ENCODE peak calls at places on chromosomes 4 and X, in six cellular contexts. One of them, this sample, is unnamed. For H3K36me3, the result is how much of the 10 kb centered on the place peaks cover.

GRCh38 chrX:123138473-123138872 is 45.6 kb upstream of the GRIA3 start:
- DNase-seq in IMR-90: no peak
- DNase-seq in cardiac muscle cell: no peak
- DNase-seq in OCI-LY7: no peak
- DNase-seq in heart left ventricle: no peak
- DNase-seq in MM.1S: no peak
- DNase-seq in this sample: no peak

GRCh38 chrX:69095260-69095659 is 70.0 kb downstream of the PJA1 start:
- DNase-seq in OCI-LY7: no peak
- DNase-seq in MM.1S: no peak
- DNase-seq in cardiac muscle cell: peak
- DNase-seq in IMR-90: no peak
- DNase-seq in heart left ventricle: no peak
- DNase-seq in this sample: no peak

GRCh38 chr4:116636917-116637316 is 448.5 kb downstream of the TRAM1L1 start:
- DNase-seq in heart left ventricle: no peak
- DNase-seq in cardiac muscle cell: no peak
- DNase-seq in IMR-90: no peak
- DNase-seq in OCI-LY7: peak
- DNase-seq in MM.1S: peak
- DNase-seq in this sample: no peak

GRCh38 chr4:57074753-57075152 is 35.4 kb downstream of the IGFBP7 start:
- DNase-seq in OCI-LY7: no peak
- DNase-seq in cardiac muscle cell: no peak
- DNase-seq in IMR-90: peak
- DNase-seq in MM.1S: no peak
- DNase-seq in heart left ventricle: no peak
- DNase-seq in this sample: no peak

GRCh38 chrX:27840881-27841280 is 33.1 kb downstream of the MAGEB10 start:
- DNase-seq in OCI-LY7: no peak
- DNase-seq in IMR-90: no peak
- DNase-seq in cardiac muscle cell: no peak
- DNase-seq in MM.1S: no peak
- DNase-seq in heart left ventricle: no peak
- DNase-seq in this sample: no peak

GRCh38 chr4:57102050-57102564 is 8.1 kb downstream of the IGFBP7 start:
- DNase-seq in cardiac muscle cell: peak
- DNase-seq in MM.1S: no peak
- DNase-seq in IMR-90: peak
- DNase-seq in heart left ventricle: peak
- DNase-seq in OCI-LY7: no peak
- DNase-seq in this sample: peak

GRCh38 chrX:139875831-139876230 is 57.0 kb downstream of the ATP11C start:
- DNase-seq in heart left ventricle: no peak
- DNase-seq in OCI-LY7: no peak
- DNase-seq in cardiac muscle cell: no peak
- DNase-seq in IMR-90: no peak
- DNase-seq in MM.1S: no peak
- DNase-seq in this sample: no peak

GRCh38 chrX:51836823-51837222 is 56.6 kb upstream of the MAGED1 start:
- DNase-seq in MM.1S: no peak
- DNase-seq in heart left ventricle: no peak
- DNase-seq in cardiac muscle cell: no peak
- DNase-seq in IMR-90: no peak
- DNase-seq in OCI-LY7: no peak
- DNase-seq in this sample: no peak

GRCh38 chr4:67935888-67936287 is 27.4 kb downstream of the TMPRSS11A start:
- DNase-seq in cardiac muscle cell: no peak
- DNase-seq in IMR-90: no peak
- DNase-seq in OCI-LY7: no peak
- DNase-seq in MM.1S: peak
- DNase-seq in heart left ventricle: no peak
- DNase-seq in this sample: no peak
- H3K27ac ChIP-seq in cardiac muscle cell: no peak
- H3K27ac ChIP-seq in IMR-90: no peak
- H3K27ac ChIP-seq in OCI-LY7: no peak
- H3K27ac ChIP-seq in MM.1S: peak
- H3K27ac ChIP-seq in heart left ventricle: no peak
- H3K27ac ChIP-seq in this sample: no peak

GRCh38 chr4:66691101-66691500 is 854.2 kb downstream of the CENPC start:
- DNase-seq in OCI-LY7: no peak
- DNase-seq in MM.1S: no peak
- DNase-seq in heart left ventricle: no peak
- DNase-seq in IMR-90: no peak
- DNase-seq in cardiac muscle cell: no peak
- DNase-seq in this sample: no peak
- TF ChIP-seq CTCF in OCI-LY7: peak
- TF ChIP-seq CTCF in MM.1S: no peak
- TF ChIP-seq CTCF in heart left ventricle: no peak
- TF ChIP-seq CTCF in IMR-90: no peak
- TF ChIP-seq CTCF in cardiac muscle cell: no peak
- TF ChIP-seq CTCF in this sample: no peak

GRCh38 chr4:105457997-105458396 is 15.9 kb downstream of the PPA2 start:
- DNase-seq in IMR-90: peak
- DNase-seq in heart left ventricle: no peak
- DNase-seq in cardiac muscle cell: no peak
- DNase-seq in MM.1S: no peak
- DNase-seq in OCI-LY7: no peak
- DNase-seq in this sample: no peak

GRCh38 chr4:105455182-105455581 is 18.7 kb downstream of the PPA2 start:
- DNase-seq in OCI-LY7: no peak
- DNase-seq in MM.1S: no peak
- DNase-seq in cardiac muscle cell: peak
- DNase-seq in heart left ventricle: no peak
- DNase-seq in IMR-90: no peak
- DNase-seq in this sample: no peak

GRCh38 chr4:105455998-105456397 is 17.9 kb downstream of the PPA2 start:
- DNase-seq in OCI-LY7: no peak
- DNase-seq in MM.1S: peak
- DNase-seq in heart left ventricle: no peak
- DNase-seq in cardiac muscle cell: peak
- DNase-seq in IMR-90: no peak
- DNase-seq in this sample: no peak

GRCh38 chr4:105451346-105451745 is 22.5 kb downstream of the PPA2 start:
- DNase-seq in heart left ventricle: no peak
- DNase-seq in cardiac muscle cell: no peak
- DNase-seq in OCI-LY7: no peak
- DNase-seq in MM.1S: peak
- DNase-seq in IMR-90: no peak
- DNase-seq in this sample: no peak

GRCh38 chr4:105453550-105454201 is 20.2 kb downstream of the PPA2 start:
- DNase-seq in cardiac muscle cell: no peak
- DNase-seq in heart left ventricle: no peak
- DNase-seq in OCI-LY7: no peak
- DNase-seq in IMR-90: no peak
- DNase-seq in MM.1S: no peak
- DNase-seq in this sample: no peak
- H3K36me3 ChIP-seq in cardiac muscle cell: under half
- H3K36me3 ChIP-seq in heart left ventricle: under half
- H3K36me3 ChIP-seq in OCI-LY7: under half
- H3K36me3 ChIP-seq in IMR-90: under half
- H3K36me3 ChIP-seq in MM.1S: under half
- H3K36me3 ChIP-seq in this sample: under half

DNA sequence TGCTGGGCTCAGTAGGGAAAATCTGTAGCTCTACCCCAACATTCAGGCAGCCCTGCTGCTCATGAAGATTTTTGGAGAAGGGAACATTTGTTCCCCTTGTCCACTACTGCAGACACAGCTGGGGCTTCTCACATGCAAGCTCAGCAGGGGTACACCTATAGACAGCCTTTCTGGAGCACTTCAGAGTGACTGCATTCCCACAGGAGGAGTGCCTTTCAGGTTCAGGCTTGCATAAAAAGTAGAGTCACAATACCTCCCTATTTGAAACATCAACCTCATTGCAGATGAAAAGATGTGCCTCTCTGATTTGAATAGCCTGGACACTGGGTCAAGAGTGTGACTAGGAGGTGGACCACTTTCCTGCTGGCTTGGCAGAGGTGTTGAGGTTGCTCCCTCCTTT is 53.3 kb upstream of the NAP1L2 start:
- DNase-seq in OCI-LY7: no peak
- DNase-seq in IMR-90: no peak
- DNase-seq in cardiac muscle cell: no peak
- DNase-seq in MM.1S: no peak
- DNase-seq in heart left ventricle: no peak
- DNase-seq in this sample: no peak
- H3K27ac ChIP-seq in OCI-LY7: no peak
- H3K27ac ChIP-seq in IMR-90: no peak
- H3K27ac ChIP-seq in cardiac muscle cell: no peak
- H3K27ac ChIP-seq in MM.1S: no peak
- H3K27ac ChIP-seq in heart left ventricle: no peak
- H3K27ac ChIP-seq in this sample: no peak

GRCh38 chr4:10526431-10527222 is 69.4 kb upstream of the ZNF518B start:
- DNase-seq in heart left ventricle: no peak
- DNase-seq in OCI-LY7: no peak
- DNase-seq in MM.1S: no peak
- DNase-seq in IMR-90: no peak
- DNase-seq in cardiac muscle cell: no peak
- DNase-seq in this sample: no peak
- TF ChIP-seq CTCF in heart left ventricle: no peak
- TF ChIP-seq CTCF in OCI-LY7: peak
- TF ChIP-seq CTCF in MM.1S: no peak
- TF ChIP-seq CTCF in IMR-90: no peak
- TF ChIP-seq CTCF in cardiac muscle cell: no peak
- TF ChIP-seq CTCF in this sample: no peak

GRCh38 chr4:39924014-39924413 is 53.7 kb downstream of the PDS5A start:
- DNase-seq in IMR-90: no peak
- DNase-seq in MM.1S: no peak
- DNase-seq in heart left ventricle: no peak
- DNase-seq in OCI-LY7: no peak
- DNase-seq in cardiac muscle cell: no peak
- DNase-seq in this sample: no peak
- H3K36me3 ChIP-seq in IMR-90: under half
- H3K36me3 ChIP-seq in MM.1S: under half
- H3K36me3 ChIP-seq in heart left ventricle: under half
- H3K36me3 ChIP-seq in OCI-LY7: half or more
- H3K36me3 ChIP-seq in cardiac muscle cell: under half
- H3K36me3 ChIP-seq in this sample: half or more

GRCh38 chrX:78643106-78643505 is 16.0 kb downstream of the RTL3 start:
- DNase-seq in MM.1S: no peak
- DNase-seq in IMR-90: peak
- DNase-seq in OCI-LY7: no peak
- DNase-seq in heart left ventricle: no peak
- DNase-seq in cardiac muscle cell: no peak
- DNase-seq in this sample: no peak

GRCh38 chrX:78643874-78644273 is 15.3 kb downstream of the RTL3 start:
- DNase-seq in cardiac muscle cell: no peak
- DNase-seq in MM.1S: no peak
- DNase-seq in IMR-90: no peak
- DNase-seq in OCI-LY7: no peak
- DNase-seq in heart left ventricle: no peak
- DNase-seq in this sample: no peak
- H3K27ac ChIP-seq in cardiac muscle cell: no peak
- H3K27ac ChIP-seq in MM.1S: no peak
- H3K27ac ChIP-seq in IMR-90: no peak
- H3K27ac ChIP-seq in OCI-LY7: no peak
- H3K27ac ChIP-seq in heart left ventricle: no peak
- H3K27ac ChIP-seq in this sample: no peak